ENCODE peak calls at places on chromosomes 12 and 14, in ten cellular contexts. One of them, this sample, is unnamed.

GRCh38 chr12:31591308-31591901 is 469 bp upstream of the DENND5B start:
- DNase-seq in Caco-2: peak; percentile 45
- DNase-seq in endothelial cell: peak; percentile 16
- DNase-seq in CD8-positive, alpha-beta T cell: no peak
- DNase-seq in cardiac fibroblast: peak; percentile 52
- DNase-seq in mucosa of descending colon: no peak
- DNase-seq in brain microvascular endothelial cell: no peak
- DNase-seq in A549: peak; percentile 29
- DNase-seq in dorsolateral prefrontal cortex: peak; percentile 48
- DNase-seq in RWPE1: peak; percentile 6
- DNase-seq in this sample: peak; percentile 25

GRCh38 chr12:130494736-130495135 is 157.0 kb downstream of the PIWIL1 start:
- DNase-seq in Caco-2: no peak
- DNase-seq in endothelial cell: no peak
- DNase-seq in CD8-positive, alpha-beta T cell: no peak
- DNase-seq in cardiac fibroblast: no peak
- DNase-seq in mucosa of descending colon: no peak
- DNase-seq in brain microvascular endothelial cell: no peak
- DNase-seq in A549: no peak
- DNase-seq in dorsolateral prefrontal cortex: no peak
- DNase-seq in RWPE1: no peak
- DNase-seq in this sample: no peak

GRCh38 chr12:108797677-108798076 is 59.7 kb downstream of the SSH1 start:
- DNase-seq in Caco-2: no peak
- DNase-seq in endothelial cell: no peak
- DNase-seq in CD8-positive, alpha-beta T cell: no peak
- DNase-seq in cardiac fibroblast: no peak
- DNase-seq in mucosa of descending colon: no peak
- DNase-seq in brain microvascular endothelial cell: no peak
- DNase-seq in A549: no peak
- DNase-seq in dorsolateral prefrontal cortex: no peak
- DNase-seq in RWPE1: no peak
- DNase-seq in this sample: no peak

GRCh38 chr12:78403681-78404080 is 460.9 kb upstream of the SYT1 start:
- DNase-seq in Caco-2: no peak
- DNase-seq in endothelial cell: no peak
- DNase-seq in CD8-positive, alpha-beta T cell: no peak
- DNase-seq in cardiac fibroblast: peak; percentile 31
- DNase-seq in mucosa of descending colon: no peak
- DNase-seq in brain microvascular endothelial cell: peak; percentile 68
- DNase-seq in A549: no peak
- DNase-seq in dorsolateral prefrontal cortex: no peak
- DNase-seq in RWPE1: no peak
- DNase-seq in this sample: no peak

GRCh38 chr14:88872976-88873375 is 48.5 kb downstream of the TTC8 start:
- DNase-seq in Caco-2: no peak
- DNase-seq in endothelial cell: no peak
- DNase-seq in CD8-positive, alpha-beta T cell: no peak
- DNase-seq in cardiac fibroblast: no peak
- DNase-seq in mucosa of descending colon: no peak
- DNase-seq in brain microvascular endothelial cell: no peak
- DNase-seq in A549: no peak
- DNase-seq in dorsolateral prefrontal cortex: no peak
- DNase-seq in RWPE1: no peak
- DNase-seq in this sample: no peak

GRCh38 chr12:6182279-6182898 is 17.8 kb upstream of the CD9 start:
- DNase-seq in Caco-2: peak; percentile 59
- DNase-seq in endothelial cell: no peak
- DNase-seq in CD8-positive, alpha-beta T cell: no peak
- DNase-seq in cardiac fibroblast: peak; percentile 94
- DNase-seq in mucosa of descending colon: peak; percentile 80
- DNase-seq in brain microvascular endothelial cell: peak; percentile 40
- DNase-seq in A549: no peak
- DNase-seq in dorsolateral prefrontal cortex: peak; percentile 58
- DNase-seq in RWPE1: peak; percentile 52
- DNase-seq in this sample: peak; percentile 70

GRCh38 chr14:90968025-90968424 is 92.4 kb downstream of the RPS6KA5 start:
- DNase-seq in Caco-2: no peak
- DNase-seq in endothelial cell: no peak
- DNase-seq in CD8-positive, alpha-beta T cell: no peak
- DNase-seq in cardiac fibroblast: peak; percentile 46
- DNase-seq in mucosa of descending colon: no peak
- DNase-seq in brain microvascular endothelial cell: peak; percentile 12
- DNase-seq in A549: no peak
- DNase-seq in dorsolateral prefrontal cortex: no peak
- DNase-seq in RWPE1: no peak
- DNase-seq in this sample: no peak

GRCh38 chr12:93549174-93549573 is 23.3 kb upstream of the SOCS2 start:
- DNase-seq in Caco-2: no peak
- DNase-seq in endothelial cell: no peak
- DNase-seq in CD8-positive, alpha-beta T cell: no peak
- DNase-seq in cardiac fibroblast: no peak
- DNase-seq in mucosa of descending colon: no peak
- DNase-seq in brain microvascular endothelial cell: no peak
- DNase-seq in A549: no peak
- DNase-seq in dorsolateral prefrontal cortex: no peak
- DNase-seq in RWPE1: no peak
- DNase-seq in this sample: no peak

GRCh38 chr14:67926821-67927220 is 107.2 kb downstream of the RAD51B start:
- DNase-seq in Caco-2: no peak
- DNase-seq in endothelial cell: no peak
- DNase-seq in CD8-positive, alpha-beta T cell: no peak
- DNase-seq in cardiac fibroblast: no peak
- DNase-seq in mucosa of descending colon: no peak
- DNase-seq in brain microvascular endothelial cell: peak; percentile 1
- DNase-seq in A549: no peak
- DNase-seq in dorsolateral prefrontal cortex: no peak
- DNase-seq in RWPE1: no peak
- DNase-seq in this sample: no peak

GRCh38 chr14:105351920-105352871 is 37.6 kb downstream of the PACS2 start:
- DNase-seq in Caco-2: peak; percentile 91
- DNase-seq in endothelial cell: peak; percentile 89
- DNase-seq in CD8-positive, alpha-beta T cell: peak; percentile 85
- DNase-seq in cardiac fibroblast: peak; percentile 91
- DNase-seq in mucosa of descending colon: peak; percentile 88
- DNase-seq in brain microvascular endothelial cell: peak; percentile 82
- DNase-seq in A549: peak; percentile 93
- DNase-seq in dorsolateral prefrontal cortex: peak; percentile 87
- DNase-seq in RWPE1: peak; percentile 90
- DNase-seq in this sample: peak; percentile 90

GRCh38 chr14:73776194-73776537 is 62.0 kb upstream of the PNMA1 start:
- DNase-seq in Caco-2: no peak
- DNase-seq in endothelial cell: no peak
- DNase-seq in CD8-positive, alpha-beta T cell: no peak
- DNase-seq in cardiac fibroblast: no peak
- DNase-seq in mucosa of descending colon: no peak
- DNase-seq in brain microvascular endothelial cell: no peak
- DNase-seq in A549: no peak
- DNase-seq in dorsolateral prefrontal cortex: no peak
- DNase-seq in RWPE1: no peak
- DNase-seq in this sample: no peak

GRCh38 chr12:56581418-56582145 is 48.5 kb downstream of the BAZ2A start:
- DNase-seq in Caco-2: no peak
- DNase-seq in endothelial cell: no peak
- DNase-seq in CD8-positive, alpha-beta T cell: peak; percentile 13
- DNase-seq in cardiac fibroblast: no peak
- DNase-seq in mucosa of descending colon: no peak
- DNase-seq in brain microvascular endothelial cell: peak; percentile 40
- DNase-seq in A549: no peak
- DNase-seq in dorsolateral prefrontal cortex: no peak
- DNase-seq in RWPE1: peak; percentile 48
- DNase-seq in this sample: no peak

GRCh38 chr12:56778756-56779155 is 15.6 kb downstream of the HSD17B6 start:
- DNase-seq in Caco-2: no peak
- DNase-seq in endothelial cell: no peak
- DNase-seq in CD8-positive, alpha-beta T cell: no peak
- DNase-seq in cardiac fibroblast: no peak
- DNase-seq in mucosa of descending colon: no peak
- DNase-seq in brain microvascular endothelial cell: no peak
- DNase-seq in A549: no peak
- DNase-seq in dorsolateral prefrontal cortex: no peak
- DNase-seq in RWPE1: no peak
- DNase-seq in this sample: no peak

GRCh38 chr12:3432868-3433267 is 58.1 kb upstream of the PRMT8 start:
- DNase-seq in Caco-2: no peak
- DNase-seq in endothelial cell: no peak
- DNase-seq in CD8-positive, alpha-beta T cell: no peak
- DNase-seq in cardiac fibroblast: no peak
- DNase-seq in mucosa of descending colon: no peak
- DNase-seq in brain microvascular endothelial cell: no peak
- DNase-seq in A549: no peak
- DNase-seq in dorsolateral prefrontal cortex: no peak
- DNase-seq in RWPE1: no peak
- DNase-seq in this sample: no peak

GRCh38 chr12:12715459-12716150 is 1.6 kb upstream of the CDKN1B start:
- DNase-seq in Caco-2: peak; percentile 24
- DNase-seq in endothelial cell: no peak
- DNase-seq in CD8-positive, alpha-beta T cell: peak; percentile 40
- DNase-seq in cardiac fibroblast: no peak
- DNase-seq in mucosa of descending colon: no peak
- DNase-seq in brain microvascular endothelial cell: no peak
- DNase-seq in A549: no peak
- DNase-seq in dorsolateral prefrontal cortex: no peak
- DNase-seq in RWPE1: no peak
- DNase-seq in this sample: peak; percentile 62

GRCh38 chr14:101521978-101522377 is 39.3 kb upstream of the DIO3 start:
- DNase-seq in Caco-2: no peak
- DNase-seq in endothelial cell: no peak
- DNase-seq in CD8-positive, alpha-beta T cell: no peak
- DNase-seq in cardiac fibroblast: no peak
- DNase-seq in mucosa of descending colon: no peak
- DNase-seq in brain microvascular endothelial cell: no peak
- DNase-seq in A549: no peak
- DNase-seq in dorsolateral prefrontal cortex: no peak
- DNase-seq in RWPE1: no peak
- DNase-seq in this sample: no peak

GRCh38 chr12:58931518-58931917 is 11.2 kb upstream of the LRIG3 start:
- DNase-seq in Caco-2: no peak
- DNase-seq in endothelial cell: no peak
- DNase-seq in CD8-positive, alpha-beta T cell: no peak
- DNase-seq in cardiac fibroblast: no peak
- DNase-seq in mucosa of descending colon: no peak
- DNase-seq in brain microvascular endothelial cell: no peak
- DNase-seq in A549: no peak
- DNase-seq in dorsolateral prefrontal cortex: no peak
- DNase-seq in RWPE1: no peak
- DNase-seq in this sample: no peak
- TF ChIP-seq CTCF in Caco-2: no peak
- TF ChIP-seq CTCF in endothelial cell: no peak
- TF ChIP-seq CTCF in CD8-positive, alpha-beta T cell: no peak
- TF ChIP-seq CTCF in cardiac fibroblast: peak; percentile 15
- TF ChIP-seq CTCF in mucosa of descending colon: no peak
- TF ChIP-seq CTCF in brain microvascular endothelial cell: peak; percentile 20
- TF ChIP-seq CTCF in A549: no peak
- TF ChIP-seq CTCF in dorsolateral prefrontal cortex: no peak
- TF ChIP-seq CTCF in RWPE1: no peak
- TF ChIP-seq CTCF in this sample: no peak

DNA sequence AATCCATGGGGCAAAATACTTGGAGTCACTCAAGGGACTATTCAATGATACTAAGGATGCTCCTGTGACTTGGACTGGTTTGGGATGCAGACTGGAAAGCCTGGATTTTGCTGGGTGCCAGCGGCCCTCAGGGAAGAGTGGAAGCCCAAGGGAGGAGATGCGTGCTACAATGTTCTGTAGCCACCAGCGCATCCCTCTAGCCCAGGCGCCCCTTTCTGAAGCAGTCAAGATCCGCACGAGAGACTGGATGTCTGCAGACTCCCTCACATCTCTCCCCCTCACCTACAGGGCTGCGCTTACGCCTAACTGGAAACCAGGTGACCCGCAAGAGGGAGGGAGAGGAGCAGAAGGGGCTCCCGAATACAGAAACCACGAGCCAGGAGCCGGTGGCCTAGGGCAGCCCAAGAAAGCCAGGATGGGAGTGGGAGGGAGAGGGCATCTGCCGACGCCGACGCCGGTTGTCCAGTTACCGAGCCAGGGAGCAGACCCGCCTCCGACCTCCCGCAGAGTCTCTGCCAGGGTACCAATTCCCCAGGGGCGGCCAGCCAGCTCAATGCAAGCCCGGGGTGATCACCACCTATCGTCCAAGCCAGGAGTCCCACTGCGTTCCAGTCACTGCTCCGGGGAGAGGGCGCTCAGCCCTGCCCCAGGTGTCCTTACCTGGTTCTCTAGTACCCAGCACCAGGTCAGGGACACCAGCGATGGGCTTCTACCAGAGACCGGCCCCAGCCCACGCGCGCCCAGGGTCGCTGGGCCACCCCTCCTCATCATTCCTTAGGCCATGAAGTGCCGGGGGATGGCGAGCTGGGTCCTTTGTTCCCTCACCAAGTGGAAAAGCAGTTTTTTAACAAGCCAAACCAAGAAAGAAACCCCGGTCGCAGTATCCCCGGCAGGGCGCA is 1.2 kb downstream of the NTN4 start:
- DNase-seq in Caco-2: peak; percentile 71
- DNase-seq in endothelial cell: peak; percentile 18
- DNase-seq in CD8-positive, alpha-beta T cell: no peak
- DNase-seq in cardiac fibroblast: no peak
- DNase-seq in mucosa of descending colon: peak; percentile 60
- DNase-seq in brain microvascular endothelial cell: peak; percentile 48
- DNase-seq in A549: peak; percentile 50
- DNase-seq in dorsolateral prefrontal cortex: peak; percentile 12
- DNase-seq in RWPE1: no peak
- DNase-seq in this sample: peak; percentile 49
- TF ChIP-seq CTCF in Caco-2: no peak
- TF ChIP-seq CTCF in endothelial cell: no peak
- TF ChIP-seq CTCF in CD8-positive, alpha-beta T cell: no peak
- TF ChIP-seq CTCF in cardiac fibroblast: no peak
- TF ChIP-seq CTCF in mucosa of descending colon: no peak
- TF ChIP-seq CTCF in brain microvascular endothelial cell: peak; percentile 25
- TF ChIP-seq CTCF in A549: no peak
- TF ChIP-seq CTCF in dorsolateral prefrontal cortex: no peak
- TF ChIP-seq CTCF in RWPE1: peak; percentile 8
- TF ChIP-seq CTCF in this sample: no peak

DNA sequence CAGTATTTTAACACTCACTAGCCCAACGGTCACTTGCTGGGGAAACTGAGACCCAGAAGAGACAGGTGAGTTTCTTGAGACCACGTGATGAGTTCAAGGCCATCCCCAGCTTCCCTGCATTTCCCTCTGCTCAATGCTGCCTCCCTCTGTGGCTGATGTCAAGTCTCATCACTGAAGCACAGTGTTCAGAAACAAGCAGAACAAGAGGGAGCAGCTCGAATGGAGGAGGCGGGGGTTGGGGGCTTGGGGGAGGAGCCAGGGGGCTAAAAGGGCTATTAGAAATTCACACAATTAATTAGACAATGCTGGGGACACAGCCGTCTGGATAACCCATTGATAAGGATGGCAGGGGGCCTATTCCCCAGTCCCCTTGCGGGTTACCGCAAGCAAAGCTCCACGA is 707.8 kb downstream of the MED13L start:
- DNase-seq in Caco-2: no peak
- DNase-seq in endothelial cell: no peak
- DNase-seq in CD8-positive, alpha-beta T cell: no peak
- DNase-seq in cardiac fibroblast: no peak
- DNase-seq in mucosa of descending colon: no peak
- DNase-seq in brain microvascular endothelial cell: no peak
- DNase-seq in A549: no peak
- DNase-seq in dorsolateral prefrontal cortex: peak; percentile 39
- DNase-seq in RWPE1: no peak
- DNase-seq in this sample: no peak
- TF ChIP-seq CTCF in Caco-2: no peak
- TF ChIP-seq CTCF in endothelial cell: no peak
- TF ChIP-seq CTCF in CD8-positive, alpha-beta T cell: no peak
- TF ChIP-seq CTCF in cardiac fibroblast: no peak
- TF ChIP-seq CTCF in mucosa of descending colon: no peak
- TF ChIP-seq CTCF in brain microvascular endothelial cell: peak; percentile 44
- TF ChIP-seq CTCF in A549: no peak
- TF ChIP-seq CTCF in dorsolateral prefrontal cortex: peak; percentile 29
- TF ChIP-seq CTCF in RWPE1: no peak
- TF ChIP-seq CTCF in this sample: no peak

GRCh38 chr14:21748869-21749303 is 75.3 kb upstream of the OR4E1 start:
- DNase-seq in Caco-2: peak; percentile 60
- DNase-seq in endothelial cell: peak; percentile 67
- DNase-seq in CD8-positive, alpha-beta T cell: peak; percentile 16
- DNase-seq in cardiac fibroblast: peak; percentile 39
- DNase-seq in mucosa of descending colon: peak; percentile 39
- DNase-seq in brain microvascular endothelial cell: peak; percentile 47
- DNase-seq in A549: peak; percentile 15
- DNase-seq in dorsolateral prefrontal cortex: peak; percentile 75
- DNase-seq in RWPE1: peak; percentile 27
- DNase-seq in this sample: peak; percentile 32
- TF ChIP-seq CTCF in Caco-2: peak; percentile 60
- TF ChIP-seq CTCF in endothelial cell: peak; percentile 65
- TF ChIP-seq CTCF in CD8-positive, alpha-beta T cell: peak; percentile 75
- TF ChIP-seq CTCF in cardiac fibroblast: peak; percentile 74
- TF ChIP-seq CTCF in mucosa of descending colon: peak; percentile 42
- TF ChIP-seq CTCF in brain microvascular endothelial cell: peak; percentile 82
- TF ChIP-seq CTCF in A549: peak; percentile 63
- TF ChIP-seq CTCF in dorsolateral prefrontal cortex: peak; percentile 73
- TF ChIP-seq CTCF in RWPE1: peak; percentile 67
- TF ChIP-seq CTCF in this sample: peak; percentile 53